ENCODE peak calls at places on chromosomes 4 and X, in seven cellular contexts. C, K, M, S, B, Z and L are unnamed samples.

GRCh38 chr4:183185018-183185417 is 86.0 kb downstream of the WWC2 start:
- DNase-seq in C (peak; percentile 97), K (no peak), M (no peak), S (no peak), B (no peak), Z (no peak), L (no peak)

GRCh38 chr4:118703118-118703517 is 17.9 kb downstream of the METTL14 start:
- DNase-seq in C (no peak), K (no peak), M (no peak), S (no peak), B (no peak), Z (no peak), L (no peak)

GRCh38 chrX:132226169-132226568 is 6.9 kb upstream of the RAP2C start:
- DNase-seq in C (no peak), K (no peak), M (no peak), S (no peak), B (peak; percentile 27), Z (peak; percentile 13), L (no peak)

GRCh38 chr4:123555500-123556273 is 159.1 kb downstream of the SPRY1 start:
- DNase-seq in C (peak; percentile 87), K (peak; percentile 95), M (peak; percentile 94), S (peak; percentile 85), B (peak; percentile 92), Z (peak; percentile 84), L (peak; percentile 89)

GRCh38 chr4:41750624-41751324 is 2.2 kb upstream of the PHOX2B start:
- DNase-seq in C (no peak), K (no peak), M (no peak), S (no peak), B (no peak), Z (no peak), L (no peak)

GRCh38 chr4:26086621-26087068 is 172.6 kb downstream of the SMIM20 start:
- DNase-seq in C (no peak), K (no peak), M (no peak), S (no peak), B (peak; percentile 55), Z (peak; percentile 50), L (peak; percentile 49)

GRCh38 chrX:48030237-48030636 is 23.4 kb downstream of the SPACA5 start:
- DNase-seq in C (no peak), K (no peak), M (peak; percentile 70), S (no peak), B (no peak), Z (no peak), L (no peak)

GRCh38 chr4:103429283-103429682 is 231.1 kb upstream of the CENPE start:
- DNase-seq in C (no peak), K (no peak), M (no peak), S (no peak), B (no peak), Z (no peak), L (no peak)

GRCh38 chr4:77074961-77075855 is 581 bp downstream of the CCNI start:
- DNase-seq in C (peak; percentile 62), K (peak; percentile 88), M (peak; percentile 87), S (peak; percentile 69), B (peak; percentile 70), Z (peak; percentile 69), L (peak; percentile 91)

GRCh38 chr4:150586162-150586561 is 4.2 kb downstream of the MAB21L2 start:
- DNase-seq in C (no peak), K (no peak), M (no peak), S (no peak), B (no peak), Z (no peak), L (no peak)

GRCh38 chrX:134794692-134795091 is 136.4 kb upstream of the PLAC1 start:
- DNase-seq in C (no peak), K (no peak), M (no peak), S (no peak), B (peak; percentile 24), Z (no peak), L (no peak)

GRCh38 chrX:3713937-3714434 is 537 bp upstream of the PRKX start:
- DNase-seq in C (no peak), K (no peak), M (no peak), S (no peak), B (no peak), Z (no peak), L (no peak)

GRCh38 chr4:104490096-104490769 is 4.5 kb downstream of the CXXC4 start:
- DNase-seq in C (peak; percentile 6), K (no peak), M (no peak), S (no peak), B (no peak), Z (no peak), L (no peak)

GRCh38 chrX:67619253-67619652 is 75.4 kb downstream of the AR start:
- DNase-seq in C (peak; percentile 78), K (no peak), M (no peak), S (no peak), B (peak; percentile 89), Z (peak; percentile 55), L (no peak)

GRCh38 chr4:41142946-41143720 is 71.2 kb downstream of the APBB2 start:
- DNase-seq in C (peak; percentile 97), K (peak; percentile 84), M (no peak), S (peak; percentile 74), B (peak; percentile 96), Z (peak; percentile 99), L (peak; percentile 60)

GRCh38 chrX:25015486-25016360 is at the start of gene ARX:
- DNase-seq in C (peak; percentile 36), K (no peak), M (no peak), S (no peak), B (peak; percentile 44), Z (peak; percentile 40), L (peak; percentile 64)

GRCh38 chr4:26992657-26993361 is 132.2 kb downstream of the STIM2 start:
- DNase-seq in C (peak; percentile 94), K (no peak), M (no peak), S (no peak), B (peak; percentile 70), Z (peak; percentile 20), L (no peak)

GRCh38 chr4:3461515-3462291 is 1.4 kb upstream of the DOK7 start:
- DNase-seq in C (no peak), K (no peak), M (no peak), S (no peak), B (no peak), Z (no peak), L (peak; percentile 79)

GRCh38 chr4:124188601-124189000 is 523.9 kb downstream of the ANKRD50 start:
- DNase-seq in C (no peak), K (no peak), M (no peak), S (no peak), B (no peak), Z (no peak), L (no peak)

GRCh38 chr4:87521757-87522374 is 7.3 kb downstream of the SPARCL1 start:
- DNase-seq in C (peak; percentile 79), K (no peak), M (no peak), S (no peak), B (peak; percentile 83), Z (no peak), L (no peak)

GRCh38 chrX:37825225-37825842 is 22.0 kb downstream of the DYNLT3 start:
- DNase-seq in C (no peak), K (peak; percentile 55), M (no peak), S (peak; percentile 15), B (peak; percentile 42), Z (peak; percentile 25), L (no peak)

GRCh38 chr4:149031399-149031798 is 589.2 kb upstream of the NR3C2 start:
- DNase-seq in C (no peak), K (no peak), M (no peak), S (no peak), B (peak; percentile 28), Z (peak; percentile 8), L (no peak)

GRCh38 chr4:82839624-82840023 is 41.0 kb upstream of the SCD5 start:
- DNase-seq in C (peak; percentile 16), K (no peak), M (no peak), S (no peak), B (no peak), Z (no peak), L (no peak)

GRCh38 chr4:82833696-82834313 is 35.2 kb upstream of the SCD5 start:
- DNase-seq in C (peak; percentile 84), K (no peak), M (no peak), S (no peak), B (peak; percentile 86), Z (peak; percentile 76), L (no peak)
- TF ChIP-seq CTCF in C (peak; percentile 27), K (no peak), M (no peak), S (no peak), B (peak; percentile 20), Z (peak; percentile 35), L (no peak)

GRCh38 chr4:57378766-57379165 is 268.6 kb upstream of the IGFBP7 start:
- DNase-seq in C (peak; percentile 68), K (no peak), M (no peak), S (no peak), B (peak; percentile 47), Z (peak; percentile 9), L (no peak)
- TF ChIP-seq CTCF in C (no peak), K (no peak), M (no peak), S (no peak), B (no peak), Z (no peak), L (no peak)

GRCh38 chrX:42680651-42681050 is 97.3 kb downstream of the PPP1R2C start:
- DNase-seq in C (peak; percentile 12), K (no peak), M (no peak), S (no peak), B (peak; percentile 36), Z (peak; percentile 2), L (no peak)
- TF ChIP-seq CTCF in C (no peak), K (no peak), M (no peak), S (no peak), B (no peak), Z (peak; percentile 13), L (no peak)

GRCh38 chr4:44558206-44558605 is 93.2 kb downstream of the YIPF7 start:
- DNase-seq in C (peak; percentile 23), K (no peak), M (no peak), S (no peak), B (no peak), Z (no peak), L (no peak)

GRCh38 chr4:44563496-44563895 is 87.9 kb downstream of the YIPF7 start:
- DNase-seq in C (no peak), K (no peak), M (no peak), S (no peak), B (no peak), Z (no peak), L (no peak)
- TF ChIP-seq CTCF in C (no peak), K (no peak), M (no peak), S (no peak), B (no peak), Z (no peak), L (no peak)

DNA sequence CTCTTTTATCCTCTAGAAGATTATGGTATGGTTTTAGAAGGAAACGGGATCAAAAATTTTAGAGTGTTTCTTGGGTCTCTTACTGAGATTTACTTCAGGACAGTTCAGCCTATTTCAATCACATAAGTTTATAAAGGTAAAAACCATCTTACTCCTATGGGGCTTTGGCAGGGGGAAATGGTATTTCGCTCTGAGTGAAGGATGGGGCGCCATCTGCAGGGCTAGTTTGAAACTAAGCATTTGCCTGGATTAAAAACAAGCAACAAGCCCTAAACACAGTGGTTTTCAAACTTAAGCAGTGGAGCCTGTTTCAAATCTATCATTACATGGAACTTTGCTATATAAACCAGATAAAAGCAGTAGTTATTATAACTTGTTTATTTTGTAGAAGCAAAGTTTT is 361.5 kb upstream of the FMR1 start:
- DNase-seq in C (no peak), K (no peak), M (no peak), S (no peak), B (no peak), Z (no peak), L (no peak)
- TF ChIP-seq CTCF in C (no peak), K (no peak), M (peak; percentile 29), S (no peak), B (no peak), Z (no peak), L (peak; percentile 26)

GRCh38 chrX:30343206-30343605 is 34.0 kb upstream of the NR0B1 start:
- DNase-seq in C (no peak), K (no peak), M (no peak), S (no peak), B (no peak), Z (no peak), L (no peak)
- TF ChIP-seq CTCF in C (no peak), K (no peak), M (no peak), S (no peak), B (no peak), Z (no peak), L (no peak)